ENCODE peak calls at places on chromosomes 13 and 19, in eight cellular contexts. One of them, this sample, is unnamed.

GRCh38 chr13:76596216-76596615 is 290.0 kb downstream of the KCTD12 start:
- DNase-seq in bronchial epithelial cell: no peak
- DNase-seq in spleen: no peak
- DNase-seq in tibial artery: no peak
- DNase-seq in BE2C: no peak
- DNase-seq in fibroblast of mammary gland: no peak
- DNase-seq in endothelial cell of umbilical vein: no peak
- DNase-seq in A549: no peak
- DNase-seq in this sample: no peak

GRCh38 chr19:4878491-4878968 is 11.1 kb upstream of the PLIN3 start:
- DNase-seq in bronchial epithelial cell: no peak
- DNase-seq in spleen: no peak
- DNase-seq in tibial artery: no peak
- DNase-seq in BE2C: no peak
- DNase-seq in fibroblast of mammary gland: no peak
- DNase-seq in endothelial cell of umbilical vein: no peak
- DNase-seq in A549: no peak
- DNase-seq in this sample: no peak

GRCh38 chr19:17519967-17520366 is 8.5 kb downstream of the PGLS start:
- DNase-seq in bronchial epithelial cell: no peak
- DNase-seq in spleen: no peak
- DNase-seq in tibial artery: no peak
- DNase-seq in BE2C: no peak
- DNase-seq in fibroblast of mammary gland: no peak
- DNase-seq in endothelial cell of umbilical vein: no peak
- DNase-seq in A549: no peak
- DNase-seq in this sample: no peak

GRCh38 chr13:76820759-76821158 is 65.4 kb downstream of the KCTD12 start:
- DNase-seq in bronchial epithelial cell: no peak
- DNase-seq in spleen: no peak
- DNase-seq in tibial artery: peak
- DNase-seq in BE2C: no peak
- DNase-seq in fibroblast of mammary gland: peak
- DNase-seq in endothelial cell of umbilical vein: no peak
- DNase-seq in A549: no peak
- DNase-seq in this sample: no peak

GRCh38 chr13:46683879-46684278 is 113.1 kb downstream of the ESD start:
- DNase-seq in bronchial epithelial cell: no peak
- DNase-seq in spleen: no peak
- DNase-seq in tibial artery: no peak
- DNase-seq in BE2C: no peak
- DNase-seq in fibroblast of mammary gland: peak
- DNase-seq in endothelial cell of umbilical vein: no peak
- DNase-seq in A549: no peak
- DNase-seq in this sample: no peak

GRCh38 chr13:109783815-109784589 is 2.4 kb downstream of the IRS2 start:
- DNase-seq in bronchial epithelial cell: no peak
- DNase-seq in spleen: no peak
- DNase-seq in tibial artery: no peak
- DNase-seq in BE2C: peak
- DNase-seq in fibroblast of mammary gland: no peak
- DNase-seq in endothelial cell of umbilical vein: no peak
- DNase-seq in A549: no peak
- DNase-seq in this sample: no peak

GRCh38 chr13:49366841-49367240 is 77.0 kb downstream of the CAB39L start:
- DNase-seq in bronchial epithelial cell: no peak
- DNase-seq in spleen: no peak
- DNase-seq in tibial artery: peak
- DNase-seq in BE2C: no peak
- DNase-seq in fibroblast of mammary gland: peak
- DNase-seq in endothelial cell of umbilical vein: no peak
- DNase-seq in A549: no peak
- DNase-seq in this sample: no peak

GRCh38 chr13:95677564-95678386 is 836 bp downstream of the DNAJC3 start:
- DNase-seq in bronchial epithelial cell: peak
- DNase-seq in spleen: no peak
- DNase-seq in tibial artery: peak
- DNase-seq in BE2C: no peak
- DNase-seq in fibroblast of mammary gland: peak
- DNase-seq in endothelial cell of umbilical vein: peak
- DNase-seq in A549: peak
- DNase-seq in this sample: peak

GRCh38 chr13:52319876-52320275 is 86.1 kb downstream of the THSD1 start:
- DNase-seq in bronchial epithelial cell: peak
- DNase-seq in spleen: no peak
- DNase-seq in tibial artery: no peak
- DNase-seq in BE2C: no peak
- DNase-seq in fibroblast of mammary gland: peak
- DNase-seq in endothelial cell of umbilical vein: no peak
- DNase-seq in A549: no peak
- DNase-seq in this sample: no peak

GRCh38 chr19:12733369-12733896 is 1.1 kb downstream of the TRIR start:
- DNase-seq in bronchial epithelial cell: peak
- DNase-seq in spleen: no peak
- DNase-seq in tibial artery: no peak
- DNase-seq in BE2C: peak
- DNase-seq in fibroblast of mammary gland: peak
- DNase-seq in endothelial cell of umbilical vein: peak
- DNase-seq in A549: peak
- DNase-seq in this sample: peak

GRCh38 chr13:24107955-24108614 is 52.4 kb upstream of the SPATA13 start:
- DNase-seq in bronchial epithelial cell: no peak
- DNase-seq in spleen: no peak
- DNase-seq in tibial artery: no peak
- DNase-seq in BE2C: no peak
- DNase-seq in fibroblast of mammary gland: peak
- DNase-seq in endothelial cell of umbilical vein: no peak
- DNase-seq in A549: no peak
- DNase-seq in this sample: no peak

GRCh38 chr13:67314405-67314804 is 84.3 kb upstream of the PCDH9 start:
- DNase-seq in bronchial epithelial cell: no peak
- DNase-seq in spleen: no peak
- DNase-seq in tibial artery: no peak
- DNase-seq in BE2C: no peak
- DNase-seq in fibroblast of mammary gland: no peak
- DNase-seq in endothelial cell of umbilical vein: no peak
- DNase-seq in A549: no peak
- DNase-seq in this sample: no peak

GRCh38 chr13:38577048-38577447 is 109.8 kb upstream of the FREM2 start:
- DNase-seq in bronchial epithelial cell: no peak
- DNase-seq in spleen: no peak
- DNase-seq in tibial artery: no peak
- DNase-seq in BE2C: no peak
- DNase-seq in fibroblast of mammary gland: peak
- DNase-seq in endothelial cell of umbilical vein: no peak
- DNase-seq in A549: no peak
- DNase-seq in this sample: no peak

GRCh38 chr13:46620029-46620428 is 67.1 kb downstream of the LRCH1 start:
- DNase-seq in bronchial epithelial cell: no peak
- DNase-seq in spleen: no peak
- DNase-seq in tibial artery: no peak
- DNase-seq in BE2C: no peak
- DNase-seq in fibroblast of mammary gland: no peak
- DNase-seq in endothelial cell of umbilical vein: no peak
- DNase-seq in A549: no peak
- DNase-seq in this sample: no peak

GRCh38 chr13:33665776-33666175 is 152.2 kb upstream of the RFC3 start:
- DNase-seq in bronchial epithelial cell: no peak
- DNase-seq in spleen: no peak
- DNase-seq in tibial artery: no peak
- DNase-seq in BE2C: no peak
- DNase-seq in fibroblast of mammary gland: no peak
- DNase-seq in endothelial cell of umbilical vein: no peak
- DNase-seq in A549: no peak
- DNase-seq in this sample: no peak

GRCh38 chr13:46571189-46571901 is 18.4 kb downstream of the LRCH1 start:
- DNase-seq in bronchial epithelial cell: no peak
- DNase-seq in spleen: no peak
- DNase-seq in tibial artery: no peak
- DNase-seq in BE2C: no peak
- DNase-seq in fibroblast of mammary gland: peak
- DNase-seq in endothelial cell of umbilical vein: no peak
- DNase-seq in A549: peak
- DNase-seq in this sample: no peak

GRCh38 chr19:42422576-42423461 is 4.4 kb downstream of the LIPE start:
- DNase-seq in bronchial epithelial cell: peak
- DNase-seq in spleen: peak
- DNase-seq in tibial artery: no peak
- DNase-seq in BE2C: no peak
- DNase-seq in fibroblast of mammary gland: no peak
- DNase-seq in endothelial cell of umbilical vein: no peak
- DNase-seq in A549: no peak
- DNase-seq in this sample: peak

GRCh38 chr19:57280913-57281425 is 684 bp downstream of the ZNF460 start:
- DNase-seq in bronchial epithelial cell: no peak
- DNase-seq in spleen: no peak
- DNase-seq in tibial artery: no peak
- DNase-seq in BE2C: no peak
- DNase-seq in fibroblast of mammary gland: peak
- DNase-seq in endothelial cell of umbilical vein: no peak
- DNase-seq in A549: peak
- DNase-seq in this sample: peak

GRCh38 chr13:19862511-19863313 is 737 bp downstream of the ZMYM5 start:
- DNase-seq in bronchial epithelial cell: peak
- DNase-seq in spleen: peak
- DNase-seq in tibial artery: peak
- DNase-seq in BE2C: peak
- DNase-seq in fibroblast of mammary gland: peak
- DNase-seq in endothelial cell of umbilical vein: peak
- DNase-seq in A549: peak
- DNase-seq in this sample: peak

GRCh38 chr13:78160793-78161192 is 242.2 kb upstream of the EDNRB start:
- DNase-seq in bronchial epithelial cell: peak
- DNase-seq in spleen: no peak
- DNase-seq in tibial artery: no peak
- DNase-seq in BE2C: no peak
- DNase-seq in fibroblast of mammary gland: peak
- DNase-seq in endothelial cell of umbilical vein: no peak
- DNase-seq in A549: no peak
- DNase-seq in this sample: no peak

GRCh38 chr19:7883796-7884570 is 4.3 kb upstream of the LRRC8E start:
- DNase-seq in bronchial epithelial cell: no peak
- DNase-seq in spleen: no peak
- DNase-seq in tibial artery: no peak
- DNase-seq in BE2C: no peak
- DNase-seq in fibroblast of mammary gland: peak
- DNase-seq in endothelial cell of umbilical vein: no peak
- DNase-seq in A549: no peak
- DNase-seq in this sample: no peak

DNA sequence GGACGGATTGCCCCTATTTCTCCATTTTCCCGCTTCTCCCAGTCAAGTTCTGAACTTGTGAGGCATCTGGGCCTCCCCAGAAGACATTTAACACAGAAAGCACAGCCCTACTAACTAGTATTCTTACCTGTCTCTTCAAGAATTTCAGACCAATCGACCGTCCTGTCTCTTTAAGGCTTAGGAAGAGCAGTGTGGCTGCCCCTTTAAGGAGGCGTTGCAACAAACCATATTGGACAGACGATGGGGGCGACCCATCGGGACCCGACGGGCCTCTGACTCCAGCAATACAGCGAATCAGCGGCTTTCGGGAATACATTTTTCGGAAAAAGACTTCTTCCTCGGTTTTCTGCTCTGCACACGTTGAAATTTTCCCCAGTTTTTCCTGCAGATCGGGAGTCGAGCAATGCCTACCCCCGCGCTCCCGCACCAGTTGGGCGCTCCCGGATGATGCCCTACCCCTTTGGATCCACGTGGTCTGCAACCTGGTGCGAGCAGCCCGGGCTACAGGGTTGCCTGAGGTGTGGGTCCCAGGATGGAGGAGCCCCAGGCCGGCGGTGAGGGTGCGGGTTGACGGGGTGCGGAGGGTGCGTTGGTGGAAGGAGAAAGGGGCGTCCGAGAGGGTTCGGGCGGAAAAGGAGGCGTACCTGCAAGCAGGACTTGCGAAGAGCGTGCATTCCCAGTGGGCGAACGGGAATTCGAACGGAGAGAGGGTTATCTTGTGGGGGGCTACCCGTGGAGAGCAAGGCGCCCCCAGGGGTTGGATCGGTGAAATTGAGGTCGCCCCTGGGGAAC is at the start of gene POLR1G:
- DNase-seq in bronchial epithelial cell: peak
- DNase-seq in spleen: peak
- DNase-seq in tibial artery: peak
- DNase-seq in BE2C: peak
- DNase-seq in fibroblast of mammary gland: peak
- DNase-seq in endothelial cell of umbilical vein: peak
- DNase-seq in A549: peak
- DNase-seq in this sample: peak
- TF ChIP-seq CTCF in bronchial epithelial cell: no peak
- TF ChIP-seq CTCF in spleen: no peak
- TF ChIP-seq CTCF in tibial artery: peak
- TF ChIP-seq CTCF in BE2C: no peak
- TF ChIP-seq CTCF in fibroblast of mammary gland: no peak
- TF ChIP-seq CTCF in endothelial cell of umbilical vein: no peak
- TF ChIP-seq CTCF in A549: no peak
- TF ChIP-seq CTCF in this sample: no peak

GRCh38 chr19:33953592-33953991 is 156.9 kb downstream of the KCTD15 start:
- DNase-seq in bronchial epithelial cell: no peak
- DNase-seq in spleen: no peak
- DNase-seq in tibial artery: no peak
- DNase-seq in BE2C: no peak
- DNase-seq in fibroblast of mammary gland: no peak
- DNase-seq in endothelial cell of umbilical vein: peak
- DNase-seq in A549: no peak
- DNase-seq in this sample: no peak
- TF ChIP-seq CTCF in bronchial epithelial cell: no peak
- TF ChIP-seq CTCF in spleen: no peak
- TF ChIP-seq CTCF in tibial artery: no peak
- TF ChIP-seq CTCF in BE2C: no peak
- TF ChIP-seq CTCF in fibroblast of mammary gland: no peak
- TF ChIP-seq CTCF in endothelial cell of umbilical vein: no peak
- TF ChIP-seq CTCF in A549: no peak
- TF ChIP-seq CTCF in this sample: no peak

GRCh38 chr13:28199089-28199488 is 60.7 kb downstream of the PAN3 start:
- DNase-seq in bronchial epithelial cell: no peak
- DNase-seq in spleen: no peak
- DNase-seq in tibial artery: no peak
- DNase-seq in BE2C: no peak
- DNase-seq in fibroblast of mammary gland: no peak
- DNase-seq in endothelial cell of umbilical vein: no peak
- DNase-seq in A549: no peak
- DNase-seq in this sample: no peak
- TF ChIP-seq CTCF in bronchial epithelial cell: no peak
- TF ChIP-seq CTCF in spleen: no peak
- TF ChIP-seq CTCF in tibial artery: no peak
- TF ChIP-seq CTCF in BE2C: no peak
- TF ChIP-seq CTCF in fibroblast of mammary gland: no peak
- TF ChIP-seq CTCF in endothelial cell of umbilical vein: no peak
- TF ChIP-seq CTCF in A549: no peak
- TF ChIP-seq CTCF in this sample: no peak

DNA sequence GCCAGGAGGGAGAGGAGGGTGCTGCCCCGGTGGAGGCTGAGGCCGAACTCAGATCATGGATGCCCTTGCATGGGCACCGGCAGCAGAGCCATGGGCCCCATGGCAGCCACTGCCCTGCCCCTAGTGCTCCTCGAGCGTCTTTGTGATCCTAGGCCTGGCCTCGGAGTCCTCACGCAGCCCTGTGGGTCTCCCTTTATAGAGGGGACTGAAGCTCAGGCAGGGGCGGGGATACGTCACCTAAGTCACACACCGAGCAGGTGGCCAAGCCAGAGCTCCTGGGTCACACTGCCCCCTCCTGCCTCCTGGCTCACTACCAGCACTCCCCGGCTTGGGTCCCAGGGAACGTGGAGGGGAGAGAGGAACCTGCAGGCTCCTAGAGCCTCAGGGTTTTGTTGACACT is 28.7 kb downstream of the DHX34 start:
- DNase-seq in bronchial epithelial cell: no peak
- DNase-seq in spleen: no peak
- DNase-seq in tibial artery: no peak
- DNase-seq in BE2C: no peak
- DNase-seq in fibroblast of mammary gland: no peak
- DNase-seq in endothelial cell of umbilical vein: no peak
- DNase-seq in A549: no peak
- DNase-seq in this sample: no peak
- TF ChIP-seq CTCF in bronchial epithelial cell: no peak
- TF ChIP-seq CTCF in spleen: no peak
- TF ChIP-seq CTCF in tibial artery: no peak
- TF ChIP-seq CTCF in BE2C: no peak
- TF ChIP-seq CTCF in fibroblast of mammary gland: no peak
- TF ChIP-seq CTCF in endothelial cell of umbilical vein: no peak
- TF ChIP-seq CTCF in A549: no peak
- TF ChIP-seq CTCF in this sample: no peak

This sample was measured in RWPE1.